ENCODE peak calls at places on chromosomes 16 and 17, in seven cellular contexts. V, O, D, J, E, N and P are unnamed samples.

GRCh38 chr17:48825446-48826381 is 5.1 kb upstream of the CALCOCO2 start:
- DNase-seq in N (peak), V (no peak), D (no peak), O (no peak), J (no peak), E (no peak), P (no peak)

GRCh38 chr17:68457168-68457538 is at the start of gene WIPI1:
- DNase-seq in N (peak), V (no peak), D (no peak), E (peak), J (no peak), O (no peak), P (peak)

GRCh38 chr17:63402808-63403207 is 43.3 kb downstream of the CYB561 start:
- DNase-seq in N (no peak), J (no peak), D (no peak), E (no peak), V (no peak), O (no peak), P (no peak)

GRCh38 chr17:59754547-59754946 is 47.1 kb downstream of the VMP1 start:
- DNase-seq in E (no peak), O (no peak), N (peak), J (no peak), V (no peak), D (no peak), P (no peak)

GRCh38 chr17:9499041-9499440 is 76.6 kb downstream of the STX8 start:
- DNase-seq in V (no peak), E (no peak), J (no peak), O (no peak), D (no peak), N (no peak), P (no peak)

GRCh38 chr17:78670850-78671291 is 93.7 kb upstream of the DNAH17 start:
- DNase-seq in N (no peak), D (no peak), O (no peak), E (no peak), J (no peak), V (no peak), P (no peak)

GRCh38 chr17:21161498-21162393 is 35.0 kb downstream of the DHRS7B start:
- DNase-seq in V (no peak), N (peak), D (no peak), J (no peak), E (no peak), O (no peak), P (no peak)

GRCh38 chr17:48787850-48788249 is 29.2 kb downstream of the TTLL6 start:
- DNase-seq in N (no peak), J (no peak), O (no peak), D (no peak), V (no peak), E (no peak), P (no peak)

GRCh38 chr16:50741225-50741807 is 570 bp upstream of the CYLD start:
- DNase-seq in J (no peak), N (peak), O (peak), E (no peak), D (peak), V (no peak), P (no peak)

GRCh38 chr17:6457688-6458190 is 13.5 kb downstream of the PIMREG start:
- DNase-seq in D (no peak), E (no peak), J (no peak), O (no peak), N (no peak), V (no peak), P (no peak)

GRCh38 chr17:45231481-45232116 is 9.9 kb downstream of the FMNL1 start:
- DNase-seq in J (peak), E (no peak), D (no peak), V (no peak), N (no peak), O (peak), P (no peak)

GRCh38 chr17:74474043-74474792 is 7.8 kb downstream of the CD300A start:
- DNase-seq in E (no peak), D (no peak), N (no peak), O (no peak), V (no peak), J (no peak), P (no peak)

GRCh38 chr16:11359370-11359769 is 14.1 kb downstream of the RMI2 start:
- DNase-seq in J (peak), N (peak), O (no peak), D (no peak), V (no peak), E (no peak), P (no peak)

GRCh38 chr16:57598437-57598836 is 30.0 kb upstream of the ADGRG1 start:
- DNase-seq in D (no peak), E (no peak), O (no peak), N (no peak), V (no peak), J (no peak), P (no peak)

GRCh38 chr16:88982286-88983084 is 5.5 kb upstream of the CBFA2T3 start:
- DNase-seq in O (no peak), D (no peak), E (no peak), N (no peak), J (no peak), V (no peak), P (no peak)

GRCh38 chr17:82334622-82335394 is 1.2 kb upstream of the SECTM1 start:
- DNase-seq in E (no peak), O (peak), J (no peak), N (no peak), D (no peak), V (no peak), P (no peak)

GRCh38 chr17:27280527-27280926 is 13.4 kb upstream of the WSB1 start:
- DNase-seq in V (no peak), N (no peak), E (no peak), D (no peak), J (no peak), O (no peak), P (no peak)

GRCh38 chr16:57486858-57487834 is 853 bp upstream of the DOK4 start:
- DNase-seq in E (no peak), J (peak), O (no peak), D (no peak), N (no peak), V (no peak), P (no peak)

GRCh38 chr17:59501690-59502089 is 63.7 kb upstream of the DHX40 start:
- DNase-seq in J (no peak), D (no peak), O (no peak), E (no peak), V (no peak), N (no peak), P (no peak)

GRCh38 chr17:5676012-5676411 is 91.7 kb upstream of the NLRP1 start:
- DNase-seq in D (no peak), E (no peak), J (no peak), O (no peak), N (no peak), V (peak), P (no peak)

GRCh38 chr16:51431517-51432241 is 280.6 kb upstream of the SALL1 start:
- DNase-seq in O (no peak), D (no peak), E (no peak), N (peak), J (no peak), V (no peak), P (no peak)

DNA sequence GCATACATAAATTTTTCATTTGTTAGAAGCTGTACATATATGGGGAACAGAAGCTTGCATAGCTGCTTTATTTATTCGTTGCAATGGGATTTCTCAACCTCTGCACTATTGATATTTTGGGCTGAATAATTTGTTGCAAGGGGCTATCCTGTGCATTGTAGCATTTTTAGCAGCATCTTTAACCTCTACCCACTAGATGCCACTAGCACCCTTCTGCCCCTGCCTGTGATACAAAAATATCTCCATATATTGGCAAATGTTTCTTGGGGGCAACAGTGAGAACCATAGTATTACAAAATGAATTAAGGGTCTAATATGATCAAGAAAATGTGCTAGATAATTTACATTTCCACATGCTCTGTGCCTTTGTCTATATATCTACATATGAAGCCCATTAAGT is 1401.0 kb downstream of the CDH11 start:
- DNase-seq in E (no peak), J (no peak), V (no peak), N (no peak), D (no peak), O (no peak), P (no peak)
- TF ChIP-seq CTCF in E (no peak), J (peak), V (no peak), N (no peak), D (no peak), O (no peak), P (no peak)

GRCh38 chr16:75109732-75110243 is 6.8 kb downstream of the LDHD start:
- DNase-seq in E (no peak), N (no peak), O (peak), V (no peak), D (no peak), J (peak), P (no peak)
- TF ChIP-seq CTCF in E (no peak), N (no peak), O (peak), V (no peak), D (no peak), J (no peak), P (no peak)

GRCh38 chr16:64051826-64052225 is 1070.0 kb downstream of the CDH11 start:
- DNase-seq in V (no peak), D (no peak), J (peak), E (no peak), O (no peak), N (peak), P (no peak)
- TF ChIP-seq CTCF in V (no peak), D (no peak), J (peak), E (no peak), O (no peak), N (peak), P (no peak)

GRCh38 chr16:79334127-79334526 is 266.4 kb downstream of the MAF start:
- DNase-seq in J (peak), N (no peak), V (no peak), E (no peak), O (no peak), D (no peak), P (no peak)
- TF ChIP-seq CTCF in J (peak), N (no peak), V (peak), E (no peak), O (peak), D (no peak), P (peak)

GRCh38 chr17:2090804-2091534 is 36.1 kb downstream of the HIC1 start:
- DNase-seq in O (peak), E (no peak), J (peak), N (peak), D (no peak), V (no peak), P (no peak)
- TF ChIP-seq CTCF in O (peak), E (no peak), J (peak), N (peak), D (no peak), V (no peak), P (no peak)

GRCh38 chr16:1449201-1449788 is 4.9 kb upstream of the CCDC154 start:
- DNase-seq in V (no peak), J (no peak), E (no peak), N (no peak), D (no peak), O (no peak), P (no peak)

GRCh38 chr16:1450218-1450617 is 5.9 kb upstream of the CCDC154 start:
- DNase-seq in O (no peak), E (no peak), J (peak), D (no peak), N (no peak), V (no peak), P (no peak)

GRCh38 chr16:1448536-1449116 is 4.3 kb upstream of the CCDC154 start:
- DNase-seq in O (no peak), D (no peak), J (no peak), V (no peak), E (no peak), N (no peak), P (no peak)

GRCh38 chr16:1446296-1447080 is 2.1 kb upstream of the CCDC154 start:
- DNase-seq in N (no peak), O (no peak), J (no peak), D (no peak), V (no peak), E (no peak), P (no peak)

GRCh38 chr16:1447965-1448364 is 3.6 kb upstream of the CCDC154 start:
- DNase-seq in O (no peak), V (no peak), D (no peak), J (no peak), N (no peak), E (no peak), P (no peak)
- TF ChIP-seq CTCF in O (no peak), V (no peak), D (no peak), J (no peak), N (no peak), E (no peak), P (no peak)